ENCODE peak calls at places on chromosome 10, in ten cellular contexts. X, U, W, Q, O, G, R, B, L and P are unnamed samples.

GRCh38 chr10:69636626-69637550 is 6.8 kb downstream of the FAM241B start:
- DNase-seq in X (no peak), U (peak; percentile 26), W (no peak), Q (peak; percentile 61), O (no peak), G (no peak), R (peak; percentile 37), B (no peak), L (peak; percentile 22), P (no peak)

GRCh38 chr10:51806079-51806835 is 106.9 kb upstream of the CSTF2T start:
- DNase-seq in X (no peak), U (no peak), W (no peak), Q (no peak), O (no peak), G (no peak), R (no peak), B (no peak), L (no peak), P (no peak)

GRCh38 chr10:24254180-24254579 is 45.2 kb downstream of the KIAA1217 start:
- DNase-seq in X (no peak), U (no peak), W (no peak), Q (no peak), O (no peak), G (no peak), R (no peak), B (no peak), L (no peak), P (no peak)

GRCh38 chr10:52314007-52314821 is at the start of gene DKK1:
- DNase-seq in X (peak; percentile 74), U (no peak), W (peak; percentile 14), Q (peak; percentile 93), O (peak; percentile 22), G (peak; percentile 33), R (peak; percentile 86), B (peak; percentile 56), L (no peak), P (peak; percentile 67)

GRCh38 chr10:29634764-29635625 is at the start of gene SVIL:
- DNase-seq in X (peak; percentile 62), U (no peak), W (no peak), Q (no peak), O (no peak), G (peak; percentile 79), R (peak; percentile 84), B (no peak), L (no peak), P (peak; percentile 70)

GRCh38 chr10:129780901-129781795 is 182.9 kb downstream of the EBF3 start:
- DNase-seq in X (no peak), U (no peak), W (no peak), Q (no peak), O (no peak), G (no peak), R (peak; percentile 33), B (no peak), L (no peak), P (peak; percentile 57)

GRCh38 chr10:18786458-18786857 is 127.2 kb downstream of the ARL5B start:
- DNase-seq in X (no peak), U (no peak), W (no peak), Q (no peak), O (no peak), G (no peak), R (no peak), B (no peak), L (no peak), P (no peak)

GRCh38 chr10:75202321-75203096 is 8.1 kb upstream of the VDAC2 start:
- DNase-seq in X (peak; percentile 75), U (no peak), W (no peak), Q (no peak), O (no peak), G (peak; percentile 77), R (peak; percentile 73), B (no peak), L (no peak), P (no peak)

GRCh38 chr10:25505466-25505865 is 330.7 kb downstream of the GPR158 start:
- DNase-seq in X (no peak), U (no peak), W (no peak), Q (no peak), O (no peak), G (no peak), R (no peak), B (no peak), L (no peak), P (no peak)

GRCh38 chr10:126459878-126460481 is 71.7 kb upstream of the ADAM12 start:
- DNase-seq in X (no peak), U (no peak), W (no peak), Q (peak; percentile 74), O (no peak), G (no peak), R (no peak), B (no peak), L (no peak), P (no peak)

GRCh38 chr10:27252267-27253000 is 11.8 kb upstream of the ACBD5 start:
- DNase-seq in X (peak; percentile 92), U (peak; percentile 76), W (peak; percentile 77), Q (peak; percentile 88), O (peak; percentile 85), G (peak; percentile 66), R (no peak), B (peak; percentile 69), L (peak; percentile 77), P (peak; percentile 83)

GRCh38 chr10:29691564-29692064 is 56.8 kb upstream of the SVIL start:
- DNase-seq in X (no peak), U (no peak), W (no peak), Q (no peak), O (no peak), G (peak; percentile 51), R (no peak), B (no peak), L (no peak), P (no peak)

GRCh38 chr10:3472705-3473078 is 300.1 kb upstream of the PITRM1 start:
- DNase-seq in X (peak; percentile 41), U (no peak), W (no peak), Q (no peak), O (no peak), G (no peak), R (no peak), B (no peak), L (no peak), P (no peak)

GRCh38 chr10:123149568-123150228 is 1.8 kb downstream of the HMX2 start:
- DNase-seq in X (peak; percentile 46), U (no peak), W (no peak), Q (no peak), O (no peak), G (no peak), R (no peak), B (no peak), L (no peak), P (peak; percentile 68)

GRCh38 chr10:132910186-132910880 is 32.0 kb downstream of the CFAP46 start:
- DNase-seq in X (peak; percentile 21), U (no peak), W (no peak), Q (no peak), O (no peak), G (no peak), R (peak; percentile 53), B (no peak), L (no peak), P (peak; percentile 72)

GRCh38 chr10:81548160-81548559 is 326.8 kb upstream of the NRG3 start:
- DNase-seq in X (no peak), U (no peak), W (no peak), Q (no peak), O (no peak), G (no peak), R (no peak), B (no peak), L (no peak), P (no peak)

GRCh38 chr10:132938472-132939329 is 3.7 kb downstream of the CFAP46 start:
- DNase-seq in X (no peak), U (no peak), W (peak; percentile 35), Q (no peak), O (no peak), G (no peak), R (peak; percentile 37), B (no peak), L (no peak), P (peak; percentile 61)

GRCh38 chr10:33734393-33735110 is 400.1 kb upstream of the NRP1 start:
- DNase-seq in X (no peak), U (no peak), W (no peak), Q (no peak), O (no peak), G (no peak), R (no peak), B (no peak), L (no peak), P (no peak)
- H3K4me3 ChIP-seq in X (no peak overlapping the region), U (no peak overlapping the region), W (no peak overlapping the region), Q (no peak overlapping the region), O (no peak overlapping the region), G (no peak overlapping the region), R (no peak overlapping the region), B (no peak overlapping the region), L (no peak overlapping the region), P (no peak overlapping the region)

GRCh38 chr10:119940487-119940886 is 48.0 kb downstream of the SEC23IP start:
- DNase-seq in X (no peak), U (no peak), W (no peak), Q (no peak), O (no peak), G (no peak), R (no peak), B (no peak), L (no peak), P (no peak)
- H3K36me3 ChIP-seq in X (no peaks in the 10 kb centered on the region), U (peaks cover 37% of the 10 kb centered on the region), W (peaks cover 44% of the 10 kb centered on the region), Q (peaks cover 9% of the 10 kb centered on the region), O (peaks cover 46% of the 10 kb centered on the region), G (peaks cover 17% of the 10 kb centered on the region), R (peaks cover 67% of the 10 kb centered on the region), B (peaks cover 16% of the 10 kb centered on the region), L (peaks cover 9% of the 10 kb centered on the region), P (peaks cover 25% of the 10 kb centered on the region)

GRCh38 chr10:111118758-111119157 is 41.9 kb downstream of the ADRA2A start:
- DNase-seq in X (no peak), U (no peak), W (no peak), Q (no peak), O (no peak), G (no peak), R (no peak), B (no peak), L (no peak), P (no peak)

GRCh38 chr10:111125102-111125501 is 48.3 kb downstream of the ADRA2A start:
- DNase-seq in X (no peak), U (no peak), W (no peak), Q (no peak), O (no peak), G (no peak), R (no peak), B (no peak), L (no peak), P (no peak)

GRCh38 chr10:111123883-111124282 is 47.1 kb downstream of the ADRA2A start:
- DNase-seq in X (no peak), U (no peak), W (no peak), Q (no peak), O (no peak), G (no peak), R (no peak), B (no peak), L (no peak), P (no peak)

GRCh38 chr10:111119637-111120036 is 42.8 kb downstream of the ADRA2A start:
- DNase-seq in X (no peak), U (no peak), W (no peak), Q (no peak), O (no peak), G (no peak), R (no peak), B (no peak), L (no peak), P (no peak)

GRCh38 chr10:111122127-111122526 is 45.3 kb downstream of the ADRA2A start:
- DNase-seq in X (no peak), U (no peak), W (no peak), Q (no peak), O (no peak), G (no peak), R (no peak), B (no peak), L (no peak), P (no peak)
- H3K4me3 ChIP-seq in X (no peak overlapping the region), U (no peak overlapping the region), W (no peak overlapping the region), Q (no peak overlapping the region), O (no peak overlapping the region), G (no peak overlapping the region), R (no peak overlapping the region), B (no peak overlapping the region), L (no peak overlapping the region), P (no peak overlapping the region)

GRCh38 chr10:79056736-79057391 is 11.9 kb upstream of the ZMIZ1 start:
- DNase-seq in X (peak; percentile 33), U (no peak), W (no peak), Q (no peak), O (no peak), G (no peak), R (peak; percentile 47), B (peak; percentile 15), L (no peak), P (peak; percentile 22)
- H3K36me3 ChIP-seq in X (no peaks in the 10 kb centered on the region), U (no peaks in the 10 kb centered on the region), W (no peaks in the 10 kb centered on the region), Q (no peaks in the 10 kb centered on the region), O (no peaks in the 10 kb centered on the region), G (no peaks in the 10 kb centered on the region), R (no peaks in the 10 kb centered on the region), B (no peaks in the 10 kb centered on the region), L (no peaks in the 10 kb centered on the region), P (no peaks in the 10 kb centered on the region)